ENCODE peak calls at places on chromosomes 13 and 19, in nine cellular contexts. S is A549, D is thyroid gland, A is breast epithelium, V is uterus, J is transverse colon, I is IMR-90, U is heart left ventricle, L is K562. R is an unnamed sample.

GRCh38 chr13:23679214-23679613 is 109.0 kb downstream of the TNFRSF19 start:
- DNase-seq in S (no peak), D (no peak), A (no peak), V (no peak), J (no peak), I (peak), U (no peak), L (no peak), R (no peak)

GRCh38 chr19:33736158-33736557 is 60.5 kb upstream of the KCTD15 start:
- DNase-seq in S (no peak), D (no peak), A (no peak), V (no peak), J (no peak), I (no peak), U (no peak), L (no peak), R (no peak)

GRCh38 chr13:31922724-31923123 is 108.8 kb upstream of the FRY start:
- DNase-seq in S (no peak), D (no peak), A (no peak), V (no peak), J (no peak), I (no peak), U (no peak), L (no peak), R (no peak)

GRCh38 chr13:98202026-98202425 is 25.0 kb upstream of the RNF113B start:
- DNase-seq in S (no peak), D (peak), A (no peak), V (no peak), J (peak), I (no peak), U (no peak), L (no peak), R (no peak)

GRCh38 chr19:3269972-3270667 is 45.7 kb downstream of the CELF5 start:
- DNase-seq in S (no peak), D (no peak), A (no peak), V (no peak), J (no peak), I (no peak), U (no peak), L (no peak), R (no peak)

GRCh38 chr13:104253063-104253680 is 1187.0 kb upstream of the SLC10A2 start:
- DNase-seq in S (no peak), D (no peak), A (no peak), V (no peak), J (no peak), I (no peak), U (no peak), L (no peak), R (no peak)

GRCh38 chr19:12784871-12785430 is 6.3 kb upstream of the JUNB start:
- DNase-seq in S (no peak), D (no peak), A (no peak), V (no peak), J (no peak), I (peak), U (no peak), L (no peak), R (peak)

GRCh38 chr19:33373701-33374405 is at the start of gene CEBPG:
- DNase-seq in S (peak), D (peak), A (no peak), V (peak), J (peak), I (peak), U (peak), L (peak), R (no peak)

GRCh38 chr19:56946164-56946563 is 105.6 kb upstream of the PEG3 start:
- DNase-seq in S (no peak), D (no peak), A (no peak), V (no peak), J (no peak), I (no peak), U (no peak), L (no peak), R (no peak)

GRCh38 chr19:47310323-47310722 is 662 bp downstream of the C5AR1 start:
- DNase-seq in S (no peak), D (no peak), A (no peak), V (no peak), J (no peak), I (no peak), U (no peak), L (no peak), R (no peak)

GRCh38 chr13:74662895-74663294 is 528.7 kb upstream of the KLF12 start:
- DNase-seq in S (no peak), D (no peak), A (no peak), V (no peak), J (no peak), I (no peak), U (no peak), L (no peak), R (no peak)

GRCh38 chr19:1273263-1274041 is 1.9 kb upstream of the FAM174C start:
- DNase-seq in S (no peak), D (no peak), A (no peak), V (no peak), J (no peak), I (no peak), U (no peak), L (peak), R (no peak)

GRCh38 chr13:109645831-109646230 is 140.6 kb downstream of the IRS2 start:
- DNase-seq in S (no peak), D (no peak), A (no peak), V (no peak), J (no peak), I (no peak), U (no peak), L (no peak), R (no peak)

GRCh38 chr13:75829874-75830273 is 193.7 kb downstream of the LMO7 start:
- DNase-seq in S (no peak), D (no peak), A (no peak), V (no peak), J (no peak), I (peak), U (no peak), L (no peak), R (no peak)

GRCh38 chr13:26011996-26012688 is 39.7 kb downstream of the SHISA2 start:
- DNase-seq in S (no peak), D (peak), A (no peak), V (no peak), J (no peak), I (no peak), U (no peak), L (no peak), R (no peak)

GRCh38 chr13:85896516-85897450 is 97.6 kb upstream of the SLITRK6 start:
- DNase-seq in S (no peak), D (no peak), A (no peak), V (no peak), J (no peak), I (peak), U (no peak), L (no peak), R (no peak)

GRCh38 chr13:48297131-48297786 is 6.3 kb upstream of the RB1 start:
- DNase-seq in S (no peak), D (no peak), A (no peak), V (no peak), J (no peak), I (no peak), U (no peak), L (no peak), R (no peak)

GRCh38 chr13:71359641-71360040 is 507.4 kb downstream of the DACH1 start:
- DNase-seq in S (no peak), D (no peak), A (no peak), V (no peak), J (no peak), I (no peak), U (no peak), L (no peak), R (no peak)

GRCh38 chr19:3931041-3931440 is 1.8 kb upstream of the NMRK2 start:
- DNase-seq in S (no peak), D (peak), A (no peak), V (no peak), J (peak), I (no peak), U (peak), L (no peak), R (no peak)

GRCh38 chr19:45781282-45782161 is 768 bp downstream of the DMPK start:
- DNase-seq in S (peak), D (peak), A (peak), V (peak), J (peak), I (no peak), U (no peak), L (no peak), R (no peak)

GRCh38 chr19:45632468-45633196 is 6.6 kb downstream of the EML2 start:
- DNase-seq in S (peak), D (peak), A (peak), V (peak), J (peak), I (peak), U (peak), L (peak), R (peak)

GRCh38 chr13:67726979-67727378 is 496.8 kb upstream of the PCDH9 start:
- DNase-seq in S (no peak), D (no peak), A (no peak), V (no peak), J (peak), I (no peak), U (no peak), L (no peak), R (no peak)

GRCh38 chr13:25901460-25902376 is 150.1 kb downstream of the SHISA2 start:
- DNase-seq in S (no peak), D (no peak), A (no peak), V (no peak), J (no peak), I (peak), U (no peak), L (no peak), R (no peak)

GRCh38 chr13:97221046-97221445 is 1.1 kb upstream of the MBNL2 start:
- DNase-seq in S (no peak), D (no peak), A (no peak), V (no peak), J (no peak), I (no peak), U (no peak), L (no peak), R (no peak)

GRCh38 chr13:25977216-25977615 is 74.6 kb downstream of the SHISA2 start:
- DNase-seq in S (no peak), D (no peak), A (no peak), V (no peak), J (no peak), I (no peak), U (no peak), L (no peak), R (no peak)

GRCh38 chr13:48976677-48977625 is 1.2 kb downstream of the FNDC3A start:
- DNase-seq in S (no peak), D (peak), A (no peak), V (no peak), J (peak), I (no peak), U (no peak), L (peak), R (peak)

GRCh38 chr13:35720690-35721554 is 244.4 kb upstream of the MAB21L1 start:
- DNase-seq in S (peak), D (peak), A (no peak), V (peak), J (peak), I (peak), U (peak), L (peak), R (peak)

GRCh38 chr19:29660835-29661234 is 4.4 kb upstream of the PLEKHF1 start:
- DNase-seq in S (no peak), D (no peak), A (no peak), V (no peak), J (no peak), I (no peak), U (no peak), L (peak), R (no peak)

GRCh38 chr13:45718063-45718462 is 15.9 kb downstream of the CBY2 start:
- DNase-seq in S (peak), D (no peak), A (no peak), V (no peak), J (no peak), I (peak), U (no peak), L (peak), R (no peak)
- TF ChIP-seq CTCF in S (peak), D (peak), A (no peak), V (no peak), J (no peak), I (peak), U (no peak), L (peak), R (no peak)

GRCh38 chr13:112740502-112741131 is 50.8 kb downstream of the ATP11A start:
- DNase-seq in S (no peak), D (peak), A (peak), V (peak), J (peak), I (peak), U (peak), L (peak), R (peak)

GRCh38 chr13:112743451-112744305 is 53.8 kb downstream of the ATP11A start:
- DNase-seq in S (no peak), D (no peak), A (no peak), V (no peak), J (no peak), I (no peak), U (no peak), L (no peak), R (no peak)

GRCh38 chr13:112741835-112742570 is 52.2 kb downstream of the ATP11A start:
- DNase-seq in S (no peak), D (no peak), A (no peak), V (no peak), J (no peak), I (no peak), U (no peak), L (no peak), R (no peak)

GRCh38 chr13:112742583-112742982 is 52.7 kb downstream of the ATP11A start:
- DNase-seq in S (no peak), D (no peak), A (no peak), V (no peak), J (no peak), I (no peak), U (no peak), L (no peak), R (no peak)

GRCh38 chr13:112741185-112741755 is 51.4 kb downstream of the ATP11A start:
- DNase-seq in S (no peak), D (no peak), A (no peak), V (no peak), J (no peak), I (no peak), U (no peak), L (no peak), R (no peak)
- H3K4me3 ChIP-seq in S (no peak), D (no peak), A (peak), V (no peak), J (no peak), I (no peak), U (peak), L (no peak), R (no peak)

GRCh38 chr19:54190503-54190941 is 586 bp upstream of the TSEN34 start:
- DNase-seq in S (peak), D (peak), A (peak), V (peak), J (peak), I (peak), U (peak), L (peak), R (peak)

GRCh38 chr19:54191671-54192453 is 754 bp downstream of the TSEN34 start:
- DNase-seq in S (no peak), D (no peak), A (no peak), V (no peak), J (no peak), I (peak), U (no peak), L (no peak), R (no peak)

GRCh38 chr19:54192972-54193371 is 1.9 kb downstream of the TSEN34 start:
- DNase-seq in S (no peak), D (no peak), A (no peak), V (no peak), J (no peak), I (no peak), U (no peak), L (no peak), R (no peak)

GRCh38 chr19:54189668-54190502 is 505 bp upstream of the MBOAT7 start:
- DNase-seq in S (peak), D (peak), A (peak), V (peak), J (peak), I (peak), U (peak), L (peak), R (peak)

GRCh38 chr19:54190942-54191670 is at the start of gene TSEN34:
- DNase-seq in S (no peak), D (peak), A (peak), V (peak), J (peak), I (peak), U (peak), L (peak), R (peak)
- TF ChIP-seq POLR2A in S (peak), D (peak), A (no peak), V (peak), J (peak), I (no peak), U (no peak), L (peak), R (no peak)

DNA sequence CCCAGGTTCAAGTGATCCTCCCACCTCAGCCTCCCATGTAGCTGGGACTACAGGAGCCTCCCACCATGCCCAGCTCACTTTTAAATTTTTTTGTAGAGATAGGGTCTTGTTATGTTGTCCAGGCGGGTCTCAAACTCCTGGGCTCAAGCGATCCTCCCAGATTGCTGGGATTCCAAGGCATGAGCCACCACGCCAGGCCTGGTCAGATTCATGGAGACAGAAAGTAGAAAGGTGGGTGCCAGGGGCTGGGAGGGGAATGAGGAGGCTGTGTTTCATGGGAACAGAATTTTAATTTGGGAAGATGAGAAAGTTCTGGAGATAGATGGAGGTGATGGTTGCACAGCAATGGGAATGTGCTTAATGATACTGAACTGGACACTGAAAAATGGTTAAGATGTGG is 22.3 kb downstream of the ARHGEF18 start:
- DNase-seq in S (no peak), D (no peak), A (no peak), V (peak), J (no peak), I (no peak), U (no peak), L (no peak), R (no peak)
- TF ChIP-seq CTCF in S (no peak), D (no peak), A (no peak), V (no peak), J (no peak), I (no peak), U (no peak), L (no peak), R (no peak)

DNA sequence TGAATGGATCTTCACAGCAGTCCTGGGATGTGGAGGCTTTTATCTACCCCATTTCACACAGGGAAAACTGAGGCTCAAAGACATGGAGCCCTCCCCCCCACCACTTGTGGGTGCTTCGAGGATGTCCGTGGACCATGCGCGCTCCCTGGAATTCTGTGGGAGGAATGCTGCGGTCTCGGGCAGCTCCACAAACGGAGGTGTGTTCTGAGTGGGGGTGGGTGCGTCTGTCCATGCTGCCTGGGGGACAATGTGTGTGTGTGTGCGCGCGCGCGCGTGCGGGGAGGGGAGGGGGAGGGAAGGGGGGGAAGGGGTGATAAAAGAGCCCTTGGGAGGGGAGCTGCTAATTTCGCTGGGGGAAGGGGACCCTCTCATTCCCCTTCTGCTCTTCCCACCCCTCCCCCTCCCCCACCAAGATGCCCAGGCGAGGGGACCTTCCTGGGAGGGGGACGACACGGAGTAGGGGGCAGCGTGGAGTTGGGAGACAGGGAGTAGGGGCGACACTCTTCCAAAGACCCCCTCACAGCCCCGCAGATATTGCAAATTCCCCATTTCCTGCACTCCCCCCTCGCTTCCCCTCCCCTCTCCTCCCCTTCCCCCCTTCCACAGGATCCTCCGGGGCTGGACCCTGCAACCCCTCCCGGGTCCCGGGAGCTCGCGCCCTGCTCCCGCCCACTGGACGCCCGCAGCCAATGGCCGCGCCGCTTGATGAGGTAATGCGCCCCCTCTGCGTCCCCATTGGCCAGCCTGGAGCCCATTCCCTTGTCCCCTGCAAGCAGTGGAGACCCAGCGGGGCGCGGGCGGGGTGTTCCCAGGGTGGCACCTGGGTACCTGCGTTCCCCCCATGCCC is 18.9 kb upstream of the ZNRF4 start:
- DNase-seq in S (peak), D (no peak), A (no peak), V (no peak), J (no peak), I (peak), U (no peak), L (peak), R (no peak)
- H3K4me3 ChIP-seq in S (peak), D (no peak), A (peak), V (no peak), J (no peak), I (peak), U (no peak), L (peak), R (no peak)

GRCh38 chr13:30421093-30422055 is 919 bp upstream of the UBE2L5 start:
- DNase-seq in S (peak), D (peak), A (peak), V (peak), J (peak), I (peak), U (peak), L (peak), R (peak)
- TF ChIP-seq POLR2A in S (peak), D (peak), A (peak), V (peak), J (peak), I (no peak), U (no peak), L (no peak), R (no peak)

DNA sequence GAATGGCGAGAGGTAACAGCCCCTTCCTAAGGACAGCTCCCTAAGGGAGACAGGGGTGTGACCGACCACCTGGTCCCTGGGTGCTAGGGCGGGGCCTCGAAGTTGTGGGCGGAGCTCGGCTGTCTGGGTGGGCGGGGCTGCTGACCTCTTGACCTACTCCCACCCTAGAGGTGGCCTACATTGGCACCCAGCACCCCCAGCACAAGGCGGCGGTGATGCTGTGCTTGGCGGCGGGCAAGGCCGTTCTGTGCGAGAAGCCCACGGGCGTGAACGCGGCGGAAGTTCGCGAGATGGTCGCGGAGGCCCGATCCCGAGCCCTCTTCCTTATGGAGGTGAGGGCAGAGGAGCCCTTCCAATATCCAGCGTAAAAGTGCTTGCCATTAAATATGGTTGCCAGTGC is 2.4 kb downstream of the DHDH start:
- DNase-seq in S (no peak), D (no peak), A (no peak), V (no peak), J (no peak), I (no peak), U (no peak), L (no peak), R (no peak)
- TF ChIP-seq CTCF in S (no peak), D (no peak), A (no peak), V (no peak), J (no peak), I (no peak), U (no peak), L (no peak), R (no peak)

DNA sequence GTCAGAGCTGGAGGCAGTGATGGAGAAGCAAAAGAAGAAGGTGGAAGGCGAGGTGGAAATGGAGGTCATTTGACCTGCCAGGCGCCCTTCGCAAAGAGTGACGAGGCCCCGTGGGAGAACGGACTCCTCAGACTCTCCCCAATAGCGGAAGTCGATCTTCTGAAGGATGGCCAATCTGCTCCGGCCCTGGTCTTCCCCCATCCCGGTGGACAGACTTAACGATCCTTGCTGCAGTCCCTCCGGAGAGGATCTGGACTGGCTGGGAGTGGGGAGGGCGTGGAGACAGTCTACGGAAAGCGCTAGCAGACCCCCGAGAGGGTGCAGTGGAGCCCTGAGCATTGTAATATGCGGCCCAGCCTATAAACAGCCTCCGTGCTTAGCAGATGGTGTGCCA is 11.9 kb downstream of the EPS8L1 start:
- DNase-seq in S (no peak), D (no peak), A (no peak), V (no peak), J (no peak), I (peak), U (no peak), L (no peak), R (no peak)
- H3K4me3 ChIP-seq in S (no peak), D (no peak), A (peak), V (peak), J (no peak), I (peak), U (peak), L (no peak), R (no peak)